ENCODE peak calls at places on chromosomes 4 and X, in eight cellular contexts. F, C, J, S, P, U, Z and O are unnamed samples.

GRCh38 chrX:74593593-74593992 is 20.8 kb downstream of the RLIM start:
- DNase-seq in F (no peak), C (no peak), J (no peak), S (no peak), P (no peak), U (no peak), Z (no peak), O (no peak)

GRCh38 chr4:66558651-66559050 is 888.4 kb upstream of the EPHA5 start:
- DNase-seq in F (no peak), C (no peak), J (no peak), S (no peak), P (no peak), U (no peak), Z (no peak), O (no peak)

GRCh38 chr4:47215759-47216158 is 184.4 kb downstream of the GABRB1 start:
- DNase-seq in F (peak; percentile 29), C (no peak), J (no peak), S (no peak), P (no peak), U (no peak), Z (no peak), O (no peak)

GRCh38 chrX:53433651-53434639 is at the start of gene HSD17B10:
- DNase-seq in F (peak; percentile 64), C (peak; percentile 89), J (peak; percentile 92), S (peak; percentile 92), P (peak; percentile 94), U (peak; percentile 83), Z (peak; percentile 83), O (peak; percentile 90)

GRCh38 chrX:18722500-18723071 is 15.1 kb downstream of the PPEF1 start:
- DNase-seq in F (no peak), C (no peak), J (no peak), S (no peak), P (no peak), U (no peak), Z (no peak), O (no peak)

GRCh38 chr4:139838811-139839210 is 173.2 kb downstream of the MGST2 start:
- DNase-seq in F (peak; percentile 19), C (no peak), J (no peak), S (no peak), P (no peak), U (no peak), Z (no peak), O (no peak)

GRCh38 chr4:184420881-184421416 is 53.4 kb downstream of the IRF2 start:
- DNase-seq in F (no peak), C (no peak), J (no peak), S (no peak), P (no peak), U (no peak), Z (no peak), O (no peak)

GRCh38 chr4:121764303-121764701 is 662 bp downstream of the SMIM43 start:
- DNase-seq in F (no peak), C (no peak), J (no peak), S (no peak), P (no peak), U (no peak), Z (no peak), O (no peak)

GRCh38 chrX:15751160-15751819 is 13.2 kb downstream of the CA5B start:
- DNase-seq in F (peak; percentile 56), C (no peak), J (no peak), S (no peak), P (no peak), U (no peak), Z (peak; percentile 53), O (no peak)

GRCh38 chrX:38095971-38096529 is 89.7 kb downstream of the SYTL5 start:
- DNase-seq in F (peak; percentile 58), C (no peak), J (no peak), S (no peak), P (no peak), U (no peak), Z (no peak), O (no peak)

GRCh38 chr4:7361256-7361655 is 73.5 kb downstream of the PSAPL1 start:
- DNase-seq in F (no peak), C (peak; percentile 53), J (no peak), S (no peak), P (no peak), U (no peak), Z (no peak), O (peak; percentile 38)

GRCh38 chr4:180999217-180999616 is 1244.0 kb upstream of the TENM3 start:
- DNase-seq in F (no peak), C (no peak), J (no peak), S (no peak), P (no peak), U (no peak), Z (no peak), O (no peak)

GRCh38 chrX:33725556-33726232 is 406.4 kb downstream of the FAM47A start:
- DNase-seq in F (no peak), C (no peak), J (no peak), S (no peak), P (peak; percentile 76), U (peak; percentile 39), Z (no peak), O (no peak)

GRCh38 chr4:105527081-105527480 is 25.3 kb upstream of the ARHGEF38 start:
- DNase-seq in F (no peak), C (no peak), J (no peak), S (no peak), P (peak; percentile 57), U (no peak), Z (no peak), O (no peak)

GRCh38 chr4:104491826-104492771 is 2.6 kb downstream of the CXXC4 start:
- DNase-seq in F (no peak), C (no peak), J (no peak), S (peak; percentile 9), P (peak; percentile 85), U (peak; percentile 47), Z (no peak), O (no peak)

GRCh38 chr4:25779021-25779420 is 83.8 kb downstream of the SEL1L3 start:
- DNase-seq in F (peak; percentile 43), C (no peak), J (no peak), S (no peak), P (no peak), U (no peak), Z (no peak), O (no peak)

GRCh38 chr4:144579411-144580020 is 66.4 kb upstream of the HHIP start:
- DNase-seq in F (peak; percentile 71), C (no peak), J (no peak), S (no peak), P (no peak), U (no peak), Z (no peak), O (no peak)

GRCh38 chr4:16893141-16893571 is 5.3 kb downstream of the LDB2 start:
- DNase-seq in F (peak; percentile 34), C (no peak), J (no peak), S (no peak), P (no peak), U (no peak), Z (no peak), O (no peak)

GRCh38 chrX:136171420-136171819 is 24.1 kb downstream of the FHL1 start:
- DNase-seq in F (no peak), C (no peak), J (no peak), S (no peak), P (no peak), U (no peak), Z (no peak), O (no peak)

GRCh38 chr4:150219841-150220240 is 141.6 kb downstream of the DCLK2 start:
- DNase-seq in F (peak; percentile 59), C (no peak), J (no peak), S (no peak), P (no peak), U (no peak), Z (no peak), O (no peak)

DNA sequence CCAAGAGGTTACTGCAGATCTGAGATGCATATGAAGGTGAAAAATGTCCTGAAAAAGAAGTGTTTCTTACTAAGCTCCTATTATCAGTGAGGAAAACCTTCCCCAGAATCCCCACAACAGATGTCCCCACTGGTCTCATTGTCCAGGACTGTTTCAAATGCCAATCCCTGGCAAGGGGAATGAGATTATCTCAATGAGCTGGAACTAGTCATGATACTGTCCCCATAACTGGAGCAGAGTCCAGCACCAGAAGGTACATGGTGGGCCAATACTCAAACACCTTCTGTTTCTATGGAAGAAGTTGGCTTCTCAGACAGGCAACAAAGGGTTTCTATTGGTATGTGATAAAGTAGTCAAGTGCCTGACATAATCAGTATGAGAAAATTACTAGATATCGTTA is 221.1 kb upstream of the TLL1 start:
- DNase-seq in F (no peak), C (no peak), J (no peak), S (no peak), P (no peak), U (no peak), Z (no peak), O (no peak)
- H3K4me1 ChIP-seq in F (no peaks in the 10 kb centered on the region), C (no peaks in the 10 kb centered on the region), J (no peaks in the 10 kb centered on the region), S (no peaks in the 10 kb centered on the region), P (no peaks in the 10 kb centered on the region), U (no peaks in the 10 kb centered on the region), Z (no peaks in the 10 kb centered on the region), O (no peaks in the 10 kb centered on the region)

GRCh38 chr4:85459736-85460135 is 15.2 kb upstream of the ARHGAP24 start:
- DNase-seq in F (no peak), C (no peak), J (peak; percentile 57), S (peak; percentile 24), P (no peak), U (no peak), Z (no peak), O (no peak)

GRCh38 chr4:85457752-85458467 is 17.0 kb upstream of the ARHGAP24 start:
- DNase-seq in F (no peak), C (no peak), J (no peak), S (no peak), P (no peak), U (no peak), Z (no peak), O (no peak)

GRCh38 chr4:85452073-85452764 is 22.7 kb upstream of the ARHGAP24 start:
- DNase-seq in F (no peak), C (no peak), J (no peak), S (no peak), P (no peak), U (no peak), Z (no peak), O (no peak)

GRCh38 chr4:85455942-85456341 is 19.0 kb upstream of the ARHGAP24 start:
- DNase-seq in F (no peak), C (no peak), J (no peak), S (no peak), P (no peak), U (no peak), Z (no peak), O (no peak)
- H3K4me1 ChIP-seq in F (no peaks in the 10 kb centered on the region), C (no peaks in the 10 kb centered on the region), J (peaks cover 13% of the 10 kb centered on the region), S (peaks cover 18% of the 10 kb centered on the region), P (no peaks in the 10 kb centered on the region), U (no peaks in the 10 kb centered on the region), Z (no peaks in the 10 kb centered on the region), O (peaks cover 9% of the 10 kb centered on the region)

GRCh38 chr4:158814207-158814606 is 45.4 kb downstream of the FNIP2 start:
- DNase-seq in F (no peak), C (no peak), J (no peak), S (no peak), P (no peak), U (no peak), Z (no peak), O (no peak)
- H3K4me1 ChIP-seq in F (peaks cover 10% of the 10 kb centered on the region), C (peaks cover 78% of the 10 kb centered on the region), J (peaks cover 79% of the 10 kb centered on the region), S (peaks cover 88% of the 10 kb centered on the region), P (peaks cover 2% of the 10 kb centered on the region), U (no peaks in the 10 kb centered on the region), Z (peaks cover 35% of the 10 kb centered on the region), O (peaks cover 87% of the 10 kb centered on the region)

DNA sequence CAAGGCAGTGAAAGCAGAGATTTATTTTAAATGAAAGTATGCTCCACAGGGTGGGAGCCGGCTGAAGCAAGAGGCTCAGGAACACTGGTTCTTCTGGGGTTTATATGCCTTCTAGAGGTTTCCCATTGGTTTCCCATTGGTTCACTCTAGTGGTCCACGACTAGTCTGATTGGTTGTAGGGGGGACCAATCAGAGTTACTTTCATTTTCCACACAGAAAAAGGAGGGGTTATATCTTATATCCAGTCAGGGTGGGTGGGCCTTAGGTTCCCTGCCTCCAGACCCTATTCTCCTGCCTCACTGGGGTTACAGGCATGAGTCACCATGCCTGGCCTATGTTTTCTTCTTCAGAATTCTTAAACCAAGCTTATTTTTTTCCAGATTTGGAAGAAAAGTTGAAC is 101.6 kb downstream of the KLHL8 start:
- DNase-seq in F (peak; percentile 93), C (no peak), J (no peak), S (no peak), P (peak; percentile 63), U (no peak), Z (no peak), O (no peak)
- H3K4me1 ChIP-seq in F (peaks cover 28% of the 10 kb centered on the region), C (peaks cover 45% of the 10 kb centered on the region), J (peaks cover 74% of the 10 kb centered on the region), S (peaks cover 42% of the 10 kb centered on the region), P (no peaks in the 10 kb centered on the region), U (no peaks in the 10 kb centered on the region), Z (no peaks in the 10 kb centered on the region), O (peaks cover 81% of the 10 kb centered on the region)